ENCODE peak calls at places on chromosomes 12 and 14, in eight cellular contexts. One of them, this sample, is unnamed.

GRCh38 chr12:26100966-26101744 is 23.7 kb downstream of the BHLHE41 start:
- DNase-seq in CD8-positive, alpha-beta T cell: no peak
- DNase-seq in GM20000: no peak
- DNase-seq in right lobe of liver: no peak
- DNase-seq in A549: no peak
- DNase-seq in esophagus squamous epithelium: no peak
- DNase-seq in progenitor cell of endocrine pancreas: no peak
- DNase-seq in GM12865: no peak
- DNase-seq in this sample: no peak

GRCh38 chr12:58841058-58841798 is 79.1 kb downstream of the LRIG3 start:
- DNase-seq in CD8-positive, alpha-beta T cell: no peak
- DNase-seq in esophagus squamous epithelium: no peak
- DNase-seq in right lobe of liver: no peak
- DNase-seq in GM20000: no peak
- DNase-seq in progenitor cell of endocrine pancreas: peak
- DNase-seq in GM12865: no peak
- DNase-seq in A549: no peak
- DNase-seq in this sample: no peak

GRCh38 chr12:19031032-19031431 is 98.5 kb upstream of the PLEKHA5 start:
- DNase-seq in progenitor cell of endocrine pancreas: no peak
- DNase-seq in GM12865: no peak
- DNase-seq in right lobe of liver: no peak
- DNase-seq in esophagus squamous epithelium: no peak
- DNase-seq in CD8-positive, alpha-beta T cell: no peak
- DNase-seq in GM20000: no peak
- DNase-seq in A549: peak
- DNase-seq in this sample: no peak

GRCh38 chr12:85633491-85633890 is 202.7 kb downstream of the RASSF9 start:
- DNase-seq in esophagus squamous epithelium: no peak
- DNase-seq in CD8-positive, alpha-beta T cell: no peak
- DNase-seq in GM12865: no peak
- DNase-seq in A549: no peak
- DNase-seq in progenitor cell of endocrine pancreas: no peak
- DNase-seq in GM20000: no peak
- DNase-seq in right lobe of liver: no peak
- DNase-seq in this sample: no peak

GRCh38 chr14:61460063-61460462 is 138.7 kb downstream of the PRKCH start:
- DNase-seq in GM20000: no peak
- DNase-seq in A549: no peak
- DNase-seq in right lobe of liver: no peak
- DNase-seq in GM12865: no peak
- DNase-seq in CD8-positive, alpha-beta T cell: no peak
- DNase-seq in esophagus squamous epithelium: no peak
- DNase-seq in progenitor cell of endocrine pancreas: no peak
- DNase-seq in this sample: no peak

GRCh38 chr12:110705309-110705708 is 16.4 kb upstream of the HVCN1 start:
- DNase-seq in GM12865: no peak
- DNase-seq in esophagus squamous epithelium: no peak
- DNase-seq in right lobe of liver: no peak
- DNase-seq in A549: no peak
- DNase-seq in GM20000: no peak
- DNase-seq in CD8-positive, alpha-beta T cell: no peak
- DNase-seq in progenitor cell of endocrine pancreas: no peak
- DNase-seq in this sample: no peak

GRCh38 chr14:104284636-104285482 is 146.5 kb downstream of the KIF26A start:
- DNase-seq in A549: no peak
- DNase-seq in esophagus squamous epithelium: no peak
- DNase-seq in GM12865: no peak
- DNase-seq in right lobe of liver: peak
- DNase-seq in CD8-positive, alpha-beta T cell: no peak
- DNase-seq in progenitor cell of endocrine pancreas: no peak
- DNase-seq in GM20000: no peak
- DNase-seq in this sample: no peak

GRCh38 chr12:22981711-22982110 is 356.7 kb downstream of the ETNK1 start:
- DNase-seq in progenitor cell of endocrine pancreas: no peak
- DNase-seq in A549: no peak
- DNase-seq in right lobe of liver: no peak
- DNase-seq in CD8-positive, alpha-beta T cell: no peak
- DNase-seq in GM20000: no peak
- DNase-seq in GM12865: no peak
- DNase-seq in esophagus squamous epithelium: no peak
- DNase-seq in this sample: no peak

GRCh38 chr14:74524813-74525135 is 31.2 kb downstream of the ISCA2 start:
- DNase-seq in progenitor cell of endocrine pancreas: no peak
- DNase-seq in GM20000: no peak
- DNase-seq in esophagus squamous epithelium: no peak
- DNase-seq in A549: no peak
- DNase-seq in GM12865: no peak
- DNase-seq in right lobe of liver: no peak
- DNase-seq in CD8-positive, alpha-beta T cell: no peak
- DNase-seq in this sample: no peak

GRCh38 chr12:93164103-93164880 is 213.4 kb upstream of the NUDT4 start:
- DNase-seq in CD8-positive, alpha-beta T cell: no peak
- DNase-seq in A549: no peak
- DNase-seq in progenitor cell of endocrine pancreas: no peak
- DNase-seq in GM20000: no peak
- DNase-seq in right lobe of liver: no peak
- DNase-seq in esophagus squamous epithelium: no peak
- DNase-seq in GM12865: no peak
- DNase-seq in this sample: no peak

GRCh38 chr12:31507966-31508365 is 83.0 kb downstream of the DENND5B start:
- DNase-seq in esophagus squamous epithelium: no peak
- DNase-seq in progenitor cell of endocrine pancreas: no peak
- DNase-seq in right lobe of liver: no peak
- DNase-seq in CD8-positive, alpha-beta T cell: no peak
- DNase-seq in GM20000: no peak
- DNase-seq in GM12865: no peak
- DNase-seq in A549: no peak
- DNase-seq in this sample: no peak

GRCh38 chr14:52267501-52268190 is at the start of gene PTGDR:
- DNase-seq in GM12865: no peak
- DNase-seq in A549: no peak
- DNase-seq in CD8-positive, alpha-beta T cell: peak
- DNase-seq in progenitor cell of endocrine pancreas: peak
- DNase-seq in esophagus squamous epithelium: no peak
- DNase-seq in right lobe of liver: peak
- DNase-seq in GM20000: no peak
- DNase-seq in this sample: peak

GRCh38 chr14:21072102-21072501 is 2.0 kb downstream of the ARHGEF40 start:
- DNase-seq in right lobe of liver: no peak
- DNase-seq in GM12865: no peak
- DNase-seq in GM20000: no peak
- DNase-seq in progenitor cell of endocrine pancreas: no peak
- DNase-seq in A549: peak
- DNase-seq in esophagus squamous epithelium: no peak
- DNase-seq in CD8-positive, alpha-beta T cell: no peak
- DNase-seq in this sample: no peak

GRCh38 chr14:42429401-42429800 is 822.7 kb downstream of the LRFN5 start:
- DNase-seq in esophagus squamous epithelium: no peak
- DNase-seq in GM12865: no peak
- DNase-seq in A549: no peak
- DNase-seq in right lobe of liver: no peak
- DNase-seq in GM20000: no peak
- DNase-seq in CD8-positive, alpha-beta T cell: no peak
- DNase-seq in progenitor cell of endocrine pancreas: no peak
- DNase-seq in this sample: no peak

GRCh38 chr14:72776701-72777255 is 117.1 kb downstream of the DPF3 start:
- DNase-seq in GM12865: peak
- DNase-seq in GM20000: no peak
- DNase-seq in progenitor cell of endocrine pancreas: no peak
- DNase-seq in esophagus squamous epithelium: no peak
- DNase-seq in right lobe of liver: no peak
- DNase-seq in A549: no peak
- DNase-seq in CD8-positive, alpha-beta T cell: no peak
- DNase-seq in this sample: no peak

GRCh38 chr12:132835076-132835870 is 6.6 kb upstream of the GOLGA3 start:
- DNase-seq in GM20000: no peak
- DNase-seq in progenitor cell of endocrine pancreas: no peak
- DNase-seq in esophagus squamous epithelium: no peak
- DNase-seq in GM12865: no peak
- DNase-seq in right lobe of liver: no peak
- DNase-seq in A549: no peak
- DNase-seq in CD8-positive, alpha-beta T cell: no peak
- DNase-seq in this sample: no peak

GRCh38 chr12:24113701-24114100 is 164.2 kb upstream of the SOX5 start:
- DNase-seq in GM12865: no peak
- DNase-seq in progenitor cell of endocrine pancreas: no peak
- DNase-seq in esophagus squamous epithelium: no peak
- DNase-seq in right lobe of liver: no peak
- DNase-seq in GM20000: no peak
- DNase-seq in CD8-positive, alpha-beta T cell: no peak
- DNase-seq in A549: no peak
- DNase-seq in this sample: no peak

GRCh38 chr14:100604126-100604501 is 16.9 kb upstream of the BEGAIN start:
- DNase-seq in right lobe of liver: peak
- DNase-seq in A549: no peak
- DNase-seq in progenitor cell of endocrine pancreas: no peak
- DNase-seq in GM20000: no peak
- DNase-seq in esophagus squamous epithelium: no peak
- DNase-seq in GM12865: no peak
- DNase-seq in CD8-positive, alpha-beta T cell: no peak
- DNase-seq in this sample: no peak

GRCh38 chr12:67477682-67478265 is 170.8 kb upstream of the DYRK2 start:
- DNase-seq in A549: no peak
- DNase-seq in GM12865: no peak
- DNase-seq in progenitor cell of endocrine pancreas: no peak
- DNase-seq in GM20000: no peak
- DNase-seq in CD8-positive, alpha-beta T cell: no peak
- DNase-seq in right lobe of liver: no peak
- DNase-seq in esophagus squamous epithelium: no peak
- DNase-seq in this sample: no peak

GRCh38 chr12:77104281-77104680 is 38.9 kb upstream of the E2F7 start:
- DNase-seq in GM12865: no peak
- DNase-seq in GM20000: no peak
- DNase-seq in CD8-positive, alpha-beta T cell: no peak
- DNase-seq in A549: no peak
- DNase-seq in esophagus squamous epithelium: no peak
- DNase-seq in right lobe of liver: no peak
- DNase-seq in progenitor cell of endocrine pancreas: no peak
- DNase-seq in this sample: no peak

GRCh38 chr12:52689936-52690335 is 9.7 kb upstream of the KRT1 start:
- DNase-seq in right lobe of liver: no peak
- DNase-seq in GM20000: no peak
- DNase-seq in CD8-positive, alpha-beta T cell: no peak
- DNase-seq in esophagus squamous epithelium: no peak
- DNase-seq in progenitor cell of endocrine pancreas: no peak
- DNase-seq in GM12865: no peak
- DNase-seq in A549: no peak
- DNase-seq in this sample: no peak

GRCh38 chr12:1869145-1869544 is 48.8 kb downstream of the LRTM2 start:
- DNase-seq in right lobe of liver: no peak
- DNase-seq in progenitor cell of endocrine pancreas: peak
- DNase-seq in CD8-positive, alpha-beta T cell: no peak
- DNase-seq in A549: no peak
- DNase-seq in GM20000: no peak
- DNase-seq in GM12865: no peak
- DNase-seq in esophagus squamous epithelium: no peak
- DNase-seq in this sample: no peak

GRCh38 chr14:25411933-25412757 is 362.2 kb upstream of the STXBP6 start:
- DNase-seq in esophagus squamous epithelium: no peak
- DNase-seq in CD8-positive, alpha-beta T cell: no peak
- DNase-seq in progenitor cell of endocrine pancreas: no peak
- DNase-seq in GM12865: no peak
- DNase-seq in right lobe of liver: no peak
- DNase-seq in A549: no peak
- DNase-seq in GM20000: no peak
- DNase-seq in this sample: peak

GRCh38 chr12:95601626-95602025 is 50.4 kb upstream of the USP44 start:
- DNase-seq in GM12865: no peak
- DNase-seq in A549: no peak
- DNase-seq in right lobe of liver: no peak
- DNase-seq in progenitor cell of endocrine pancreas: no peak
- DNase-seq in GM20000: no peak
- DNase-seq in esophagus squamous epithelium: no peak
- DNase-seq in CD8-positive, alpha-beta T cell: no peak
- DNase-seq in this sample: no peak

GRCh38 chr12:28698541-28698940 is 450.5 kb upstream of the FAR2 start:
- DNase-seq in CD8-positive, alpha-beta T cell: no peak
- DNase-seq in progenitor cell of endocrine pancreas: no peak
- DNase-seq in right lobe of liver: no peak
- DNase-seq in esophagus squamous epithelium: no peak
- DNase-seq in GM12865: peak
- DNase-seq in GM20000: no peak
- DNase-seq in A549: no peak
- DNase-seq in this sample: no peak

GRCh38 chr12:28704477-28705169 is 444.5 kb upstream of the FAR2 start:
- DNase-seq in A549: no peak
- DNase-seq in GM12865: no peak
- DNase-seq in GM20000: no peak
- DNase-seq in progenitor cell of endocrine pancreas: no peak
- DNase-seq in CD8-positive, alpha-beta T cell: no peak
- DNase-seq in esophagus squamous epithelium: no peak
- DNase-seq in right lobe of liver: no peak
- DNase-seq in this sample: no peak

GRCh38 chr12:28699029-28699428 is 450.0 kb upstream of the FAR2 start:
- DNase-seq in A549: no peak
- DNase-seq in GM12865: no peak
- DNase-seq in GM20000: no peak
- DNase-seq in progenitor cell of endocrine pancreas: no peak
- DNase-seq in right lobe of liver: no peak
- DNase-seq in CD8-positive, alpha-beta T cell: no peak
- DNase-seq in esophagus squamous epithelium: no peak
- DNase-seq in this sample: no peak

GRCh38 chr12:28700161-28700560 is 448.9 kb upstream of the FAR2 start:
- DNase-seq in GM20000: no peak
- DNase-seq in esophagus squamous epithelium: no peak
- DNase-seq in right lobe of liver: no peak
- DNase-seq in A549: no peak
- DNase-seq in CD8-positive, alpha-beta T cell: no peak
- DNase-seq in progenitor cell of endocrine pancreas: no peak
- DNase-seq in GM12865: no peak
- DNase-seq in this sample: no peak
- TF ChIP-seq CTCF in GM20000: no peak
- TF ChIP-seq CTCF in esophagus squamous epithelium: no peak
- TF ChIP-seq CTCF in right lobe of liver: no peak
- TF ChIP-seq CTCF in A549: no peak
- TF ChIP-seq CTCF in CD8-positive, alpha-beta T cell: no peak
- TF ChIP-seq CTCF in progenitor cell of endocrine pancreas: no peak
- TF ChIP-seq CTCF in GM12865: no peak
- TF ChIP-seq CTCF in this sample: no peak

GRCh38 chr14:69547701-69548348 is 26.8 kb downstream of the CCDC177 start:
- DNase-seq in right lobe of liver: no peak
- DNase-seq in CD8-positive, alpha-beta T cell: peak
- DNase-seq in A549: no peak
- DNase-seq in esophagus squamous epithelium: no peak
- DNase-seq in progenitor cell of endocrine pancreas: peak
- DNase-seq in GM20000: peak
- DNase-seq in GM12865: no peak
- DNase-seq in this sample: peak
- TF ChIP-seq CTCF in right lobe of liver: peak
- TF ChIP-seq CTCF in CD8-positive, alpha-beta T cell: peak
- TF ChIP-seq CTCF in A549: peak
- TF ChIP-seq CTCF in esophagus squamous epithelium: peak
- TF ChIP-seq CTCF in progenitor cell of endocrine pancreas: peak
- TF ChIP-seq CTCF in GM20000: peak
- TF ChIP-seq CTCF in GM12865: peak
- TF ChIP-seq CTCF in this sample: peak

GRCh38 chr14:103126873-103127304 is 3.6 kb downstream of the TNFAIP2 start:
- DNase-seq in right lobe of liver: peak
- DNase-seq in esophagus squamous epithelium: no peak
- DNase-seq in CD8-positive, alpha-beta T cell: no peak
- DNase-seq in GM12865: no peak
- DNase-seq in A549: no peak
- DNase-seq in GM20000: no peak
- DNase-seq in progenitor cell of endocrine pancreas: peak
- DNase-seq in this sample: peak
- TF ChIP-seq CTCF in right lobe of liver: peak
- TF ChIP-seq CTCF in esophagus squamous epithelium: peak
- TF ChIP-seq CTCF in CD8-positive, alpha-beta T cell: no peak
- TF ChIP-seq CTCF in GM12865: no peak
- TF ChIP-seq CTCF in A549: no peak
- TF ChIP-seq CTCF in GM20000: no peak
- TF ChIP-seq CTCF in progenitor cell of endocrine pancreas: peak
- TF ChIP-seq CTCF in this sample: peak

GRCh38 chr12:90695415-90695814 is 259.6 kb downstream of the CCER1 start:
- DNase-seq in A549: no peak
- DNase-seq in right lobe of liver: no peak
- DNase-seq in progenitor cell of endocrine pancreas: no peak
- DNase-seq in GM20000: no peak
- DNase-seq in CD8-positive, alpha-beta T cell: no peak
- DNase-seq in esophagus squamous epithelium: no peak
- DNase-seq in GM12865: no peak
- DNase-seq in this sample: no peak
- TF ChIP-seq CTCF in A549: no peak
- TF ChIP-seq CTCF in right lobe of liver: peak
- TF ChIP-seq CTCF in progenitor cell of endocrine pancreas: no peak
- TF ChIP-seq CTCF in GM20000: no peak
- TF ChIP-seq CTCF in CD8-positive, alpha-beta T cell: no peak
- TF ChIP-seq CTCF in esophagus squamous epithelium: peak
- TF ChIP-seq CTCF in GM12865: no peak
- TF ChIP-seq CTCF in this sample: peak